ENCODE peak calls at places on chromosome 18, in seven cellular contexts. One of them, this sample, is unnamed.

GRCh38 chr18:31203086-31203793 is 40.6 kb upstream of the DSC1 start:
- DNase-seq in foreskin fibroblast: no peak
- DNase-seq in dorsolateral prefrontal cortex: no peak
- DNase-seq in cardiac fibroblast: peak
- DNase-seq in GM06990: no peak
- DNase-seq in pancreas: no peak
- DNase-seq in AG10803: no peak
- DNase-seq in this sample: no peak

GRCh38 chr18:12017079-12017478 is 35.8 kb downstream of the IMPA2 start:
- DNase-seq in foreskin fibroblast: no peak
- DNase-seq in dorsolateral prefrontal cortex: no peak
- DNase-seq in cardiac fibroblast: no peak
- DNase-seq in GM06990: no peak
- DNase-seq in pancreas: no peak
- DNase-seq in AG10803: no peak
- DNase-seq in this sample: no peak

GRCh38 chr18:59725177-59725576 is 28.0 kb upstream of the CCBE1 start:
- DNase-seq in foreskin fibroblast: no peak
- DNase-seq in dorsolateral prefrontal cortex: no peak
- DNase-seq in cardiac fibroblast: peak
- DNase-seq in GM06990: no peak
- DNase-seq in pancreas: no peak
- DNase-seq in AG10803: peak
- DNase-seq in this sample: no peak

GRCh38 chr18:63207154-63207790 is 112.3 kb downstream of the BCL2 start:
- DNase-seq in foreskin fibroblast: no peak
- DNase-seq in dorsolateral prefrontal cortex: no peak
- DNase-seq in cardiac fibroblast: no peak
- DNase-seq in GM06990: no peak
- DNase-seq in pancreas: no peak
- DNase-seq in AG10803: no peak
- DNase-seq in this sample: no peak

GRCh38 chr18:7593194-7593819 is 26.2 kb downstream of the PTPRM start:
- DNase-seq in foreskin fibroblast: no peak
- DNase-seq in dorsolateral prefrontal cortex: no peak
- DNase-seq in cardiac fibroblast: no peak
- DNase-seq in GM06990: no peak
- DNase-seq in pancreas: no peak
- DNase-seq in AG10803: no peak
- DNase-seq in this sample: no peak

GRCh38 chr18:55376387-55376786 is 211.6 kb downstream of the TCF4 start:
- DNase-seq in foreskin fibroblast: no peak
- DNase-seq in dorsolateral prefrontal cortex: no peak
- DNase-seq in cardiac fibroblast: no peak
- DNase-seq in GM06990: peak
- DNase-seq in pancreas: no peak
- DNase-seq in AG10803: no peak
- DNase-seq in this sample: no peak

GRCh38 chr18:37385846-37386435 is 179.7 kb downstream of the CELF4 start:
- DNase-seq in foreskin fibroblast: no peak
- DNase-seq in dorsolateral prefrontal cortex: no peak
- DNase-seq in cardiac fibroblast: peak
- DNase-seq in GM06990: no peak
- DNase-seq in pancreas: no peak
- DNase-seq in AG10803: peak
- DNase-seq in this sample: no peak

GRCh38 chr18:36419913-36420531 is 122.5 kb downstream of the FHOD3 start:
- DNase-seq in foreskin fibroblast: no peak
- DNase-seq in dorsolateral prefrontal cortex: no peak
- DNase-seq in cardiac fibroblast: no peak
- DNase-seq in GM06990: peak
- DNase-seq in pancreas: no peak
- DNase-seq in AG10803: peak
- DNase-seq in this sample: no peak

GRCh38 chr18:51621103-51621969 is 423.9 kb upstream of the MEX3C start:
- DNase-seq in foreskin fibroblast: peak
- DNase-seq in dorsolateral prefrontal cortex: peak
- DNase-seq in cardiac fibroblast: peak
- DNase-seq in GM06990: no peak
- DNase-seq in pancreas: peak
- DNase-seq in AG10803: peak
- DNase-seq in this sample: no peak

GRCh38 chr18:46297621-46298020 is 193.4 kb downstream of the HAUS1 start:
- DNase-seq in foreskin fibroblast: no peak
- DNase-seq in dorsolateral prefrontal cortex: no peak
- DNase-seq in cardiac fibroblast: no peak
- DNase-seq in GM06990: no peak
- DNase-seq in pancreas: no peak
- DNase-seq in AG10803: no peak
- DNase-seq in this sample: no peak

GRCh38 chr18:55781481-55781957 is 193.5 kb upstream of the TCF4 start:
- DNase-seq in foreskin fibroblast: peak
- DNase-seq in dorsolateral prefrontal cortex: peak
- DNase-seq in cardiac fibroblast: peak
- DNase-seq in GM06990: no peak
- DNase-seq in pancreas: no peak
- DNase-seq in AG10803: peak
- DNase-seq in this sample: peak

GRCh38 chr18:25075793-25076192 is 276.2 kb downstream of the ZNF521 start:
- DNase-seq in foreskin fibroblast: no peak
- DNase-seq in dorsolateral prefrontal cortex: no peak
- DNase-seq in cardiac fibroblast: no peak
- DNase-seq in GM06990: no peak
- DNase-seq in pancreas: no peak
- DNase-seq in AG10803: peak
- DNase-seq in this sample: no peak

GRCh38 chr18:12742453-12742852 is 39.6 kb downstream of the PSMG2 start:
- DNase-seq in foreskin fibroblast: peak
- DNase-seq in dorsolateral prefrontal cortex: no peak
- DNase-seq in cardiac fibroblast: peak
- DNase-seq in GM06990: no peak
- DNase-seq in pancreas: no peak
- DNase-seq in AG10803: peak
- DNase-seq in this sample: no peak

GRCh38 chr18:79857082-79857661 is 59.4 kb downstream of the KCNG2 start:
- DNase-seq in foreskin fibroblast: no peak
- DNase-seq in dorsolateral prefrontal cortex: no peak
- DNase-seq in cardiac fibroblast: peak
- DNase-seq in GM06990: no peak
- DNase-seq in pancreas: no peak
- DNase-seq in AG10803: peak
- DNase-seq in this sample: no peak

GRCh38 chr18:78733762-78734613 is 245.6 kb upstream of the SALL3 start:
- DNase-seq in foreskin fibroblast: no peak
- DNase-seq in dorsolateral prefrontal cortex: peak
- DNase-seq in cardiac fibroblast: no peak
- DNase-seq in GM06990: no peak
- DNase-seq in pancreas: no peak
- DNase-seq in AG10803: no peak
- DNase-seq in this sample: no peak

GRCh38 chr18:7532942-7533341 is 34.2 kb upstream of the PTPRM start:
- DNase-seq in foreskin fibroblast: no peak
- DNase-seq in dorsolateral prefrontal cortex: no peak
- DNase-seq in cardiac fibroblast: no peak
- DNase-seq in GM06990: no peak
- DNase-seq in pancreas: no peak
- DNase-seq in AG10803: peak
- DNase-seq in this sample: no peak

GRCh38 chr18:79599503-79599931 is 80.1 kb upstream of the CTDP1 start:
- DNase-seq in foreskin fibroblast: peak
- DNase-seq in dorsolateral prefrontal cortex: no peak
- DNase-seq in cardiac fibroblast: peak
- DNase-seq in GM06990: no peak
- DNase-seq in pancreas: no peak
- DNase-seq in AG10803: peak
- DNase-seq in this sample: no peak

GRCh38 chr18:79607361-79607930 is 72.2 kb upstream of the CTDP1 start:
- DNase-seq in foreskin fibroblast: no peak
- DNase-seq in dorsolateral prefrontal cortex: no peak
- DNase-seq in cardiac fibroblast: no peak
- DNase-seq in GM06990: no peak
- DNase-seq in pancreas: no peak
- DNase-seq in AG10803: no peak
- DNase-seq in this sample: no peak

GRCh38 chr18:44880170-44880569 is 199.5 kb downstream of the SETBP1 start:
- DNase-seq in foreskin fibroblast: no peak
- DNase-seq in dorsolateral prefrontal cortex: no peak
- DNase-seq in cardiac fibroblast: peak
- DNase-seq in GM06990: no peak
- DNase-seq in pancreas: peak
- DNase-seq in AG10803: no peak
- DNase-seq in this sample: no peak

GRCh38 chr18:78798402-78799175 is 181.0 kb upstream of the SALL3 start:
- DNase-seq in foreskin fibroblast: no peak
- DNase-seq in dorsolateral prefrontal cortex: no peak
- DNase-seq in cardiac fibroblast: no peak
- DNase-seq in GM06990: no peak
- DNase-seq in pancreas: no peak
- DNase-seq in AG10803: no peak
- DNase-seq in this sample: no peak

GRCh38 chr18:24678626-24679025 is 218.2 kb downstream of the HRH4 start:
- DNase-seq in foreskin fibroblast: no peak
- DNase-seq in dorsolateral prefrontal cortex: no peak
- DNase-seq in cardiac fibroblast: no peak
- DNase-seq in GM06990: no peak
- DNase-seq in pancreas: no peak
- DNase-seq in AG10803: peak
- DNase-seq in this sample: no peak

GRCh38 chr18:79309572-79310278 is 86.0 kb upstream of the NFATC1 start:
- DNase-seq in foreskin fibroblast: peak
- DNase-seq in dorsolateral prefrontal cortex: no peak
- DNase-seq in cardiac fibroblast: no peak
- DNase-seq in GM06990: no peak
- DNase-seq in pancreas: no peak
- DNase-seq in AG10803: peak
- DNase-seq in this sample: no peak

GRCh38 chr18:22701326-22701725 is 231.8 kb upstream of the RBBP8 start:
- DNase-seq in foreskin fibroblast: no peak
- DNase-seq in dorsolateral prefrontal cortex: no peak
- DNase-seq in cardiac fibroblast: no peak
- DNase-seq in GM06990: no peak
- DNase-seq in pancreas: no peak
- DNase-seq in AG10803: no peak
- DNase-seq in this sample: no peak

GRCh38 chr18:3855961-3856360 is 406.0 kb downstream of the TGIF1 start:
- DNase-seq in foreskin fibroblast: no peak
- DNase-seq in dorsolateral prefrontal cortex: no peak
- DNase-seq in cardiac fibroblast: no peak
- DNase-seq in GM06990: no peak
- DNase-seq in pancreas: no peak
- DNase-seq in AG10803: no peak
- DNase-seq in this sample: no peak

GRCh38 chr18:59308201-59309014 is 10.0 kb downstream of the CPLX4 start:
- DNase-seq in foreskin fibroblast: peak
- DNase-seq in dorsolateral prefrontal cortex: peak
- DNase-seq in cardiac fibroblast: peak
- DNase-seq in GM06990: peak
- DNase-seq in pancreas: peak
- DNase-seq in AG10803: peak
- DNase-seq in this sample: peak

GRCh38 chr18:68604256-68604655 is 110.7 kb downstream of the TMX3 start:
- DNase-seq in foreskin fibroblast: peak
- DNase-seq in dorsolateral prefrontal cortex: no peak
- DNase-seq in cardiac fibroblast: peak
- DNase-seq in GM06990: no peak
- DNase-seq in pancreas: no peak
- DNase-seq in AG10803: peak
- DNase-seq in this sample: peak

GRCh38 chr18:36735130-36735529 is 93.7 kb downstream of the TPGS2 start:
- DNase-seq in foreskin fibroblast: no peak
- DNase-seq in dorsolateral prefrontal cortex: no peak
- DNase-seq in cardiac fibroblast: no peak
- DNase-seq in GM06990: no peak
- DNase-seq in pancreas: no peak
- DNase-seq in AG10803: no peak
- DNase-seq in this sample: no peak

GRCh38 chr18:63708650-63709049 is 5.9 kb downstream of the SERPINB11 start:
- DNase-seq in foreskin fibroblast: peak
- DNase-seq in dorsolateral prefrontal cortex: no peak
- DNase-seq in cardiac fibroblast: peak
- DNase-seq in GM06990: no peak
- DNase-seq in pancreas: no peak
- DNase-seq in AG10803: peak
- DNase-seq in this sample: peak

GRCh38 chr18:54392621-54393023 is 34.9 kb downstream of the C18orf54 start:
- DNase-seq in foreskin fibroblast: peak
- DNase-seq in dorsolateral prefrontal cortex: no peak
- DNase-seq in cardiac fibroblast: peak
- DNase-seq in GM06990: peak
- DNase-seq in pancreas: no peak
- DNase-seq in AG10803: peak
- DNase-seq in this sample: peak

GRCh38 chr18:77635441-77635840 is 385.8 kb downstream of the GALR1 start:
- DNase-seq in foreskin fibroblast: no peak
- DNase-seq in dorsolateral prefrontal cortex: peak
- DNase-seq in cardiac fibroblast: peak
- DNase-seq in GM06990: no peak
- DNase-seq in pancreas: no peak
- DNase-seq in AG10803: no peak
- DNase-seq in this sample: no peak

GRCh38 chr18:10230072-10230471 is 224.4 kb upstream of the APCDD1 start:
- DNase-seq in foreskin fibroblast: peak
- DNase-seq in dorsolateral prefrontal cortex: no peak
- DNase-seq in cardiac fibroblast: peak
- DNase-seq in GM06990: no peak
- DNase-seq in pancreas: no peak
- DNase-seq in AG10803: peak
- DNase-seq in this sample: peak
- TF ChIP-seq CTCF in foreskin fibroblast: peak
- TF ChIP-seq CTCF in dorsolateral prefrontal cortex: no peak
- TF ChIP-seq CTCF in cardiac fibroblast: peak
- TF ChIP-seq CTCF in GM06990: no peak
- TF ChIP-seq CTCF in pancreas: no peak
- TF ChIP-seq CTCF in AG10803: peak
- TF ChIP-seq CTCF in this sample: peak

GRCh38 chr18:32362484-32362883 is 108.2 kb downstream of the GAREM1 start:
- DNase-seq in foreskin fibroblast: no peak
- DNase-seq in dorsolateral prefrontal cortex: no peak
- DNase-seq in cardiac fibroblast: no peak
- DNase-seq in GM06990: no peak
- DNase-seq in pancreas: no peak
- DNase-seq in AG10803: peak
- DNase-seq in this sample: no peak
- H3K4me3 ChIP-seq in foreskin fibroblast: no peak
- H3K4me3 ChIP-seq in dorsolateral prefrontal cortex: no peak
- H3K4me3 ChIP-seq in cardiac fibroblast: no peak
- H3K4me3 ChIP-seq in GM06990: no peak
- H3K4me3 ChIP-seq in pancreas: no peak
- H3K4me3 ChIP-seq in AG10803: no peak
- H3K4me3 ChIP-seq in this sample: no peak

GRCh38 chr18:48007955-48008701 is 77.7 kb upstream of the SMAD2 start:
- DNase-seq in foreskin fibroblast: no peak
- DNase-seq in dorsolateral prefrontal cortex: no peak
- DNase-seq in cardiac fibroblast: peak
- DNase-seq in GM06990: peak
- DNase-seq in pancreas: peak
- DNase-seq in AG10803: no peak
- DNase-seq in this sample: no peak
- TF ChIP-seq CTCF in foreskin fibroblast: no peak
- TF ChIP-seq CTCF in dorsolateral prefrontal cortex: peak
- TF ChIP-seq CTCF in cardiac fibroblast: no peak
- TF ChIP-seq CTCF in GM06990: no peak
- TF ChIP-seq CTCF in pancreas: peak
- TF ChIP-seq CTCF in AG10803: peak
- TF ChIP-seq CTCF in this sample: peak

GRCh38 chr18:489244-490023 is 11.1 kb downstream of the COLEC12 start:
- DNase-seq in foreskin fibroblast: peak
- DNase-seq in dorsolateral prefrontal cortex: no peak
- DNase-seq in cardiac fibroblast: peak
- DNase-seq in GM06990: no peak
- DNase-seq in pancreas: no peak
- DNase-seq in AG10803: peak
- DNase-seq in this sample: no peak
- H3K4me3 ChIP-seq in foreskin fibroblast: no peak
- H3K4me3 ChIP-seq in dorsolateral prefrontal cortex: no peak
- H3K4me3 ChIP-seq in cardiac fibroblast: no peak
- H3K4me3 ChIP-seq in GM06990: no peak
- H3K4me3 ChIP-seq in pancreas: no peak
- H3K4me3 ChIP-seq in AG10803: no peak
- H3K4me3 ChIP-seq in this sample: no peak